ENCODE peak calls at places on chromosomes 2 and 18, in nine cellular contexts. O is T-helper 17 cell; X is stimulated activated CD8-positive, alpha-beta memory T cell treated with anti-CD3 and anti-CD28 coated beads, Interleukin-4, amount 100 ng/mL, for 4 hours; C is A172; Y is iris pigment epithelial cell; J is MV-4-11; Q is progenitor cell of endocrine pancreas; A is NCI-H460; B is glomerular endothelial cell. P is an unnamed sample.
A peak's percentile ranks its signal among the peaks of the same experiment; 100 is the strongest.

GRCh38 chr18:10228380-10228779 is 226.1 kb upstream of the APCDD1 start:
- DNase-seq in O (no peak), X (no peak), C (no peak), Y (no peak), J (no peak), Q (no peak), A (no peak), B (no peak), P (no peak)

GRCh38 chr2:197255550-197255949 is 55.0 kb downstream of the ANKRD44 start:
- DNase-seq in O (peak; percentile 59), X (peak; percentile 62), C (no peak), Y (peak; percentile 49), J (peak; percentile 95), Q (no peak), A (no peak), B (no peak), P (peak; percentile 75)

GRCh38 chr2:158973111-158973510 is 4.7 kb downstream of the TANC1 start:
- DNase-seq in O (no peak), X (no peak), C (no peak), Y (no peak), J (no peak), Q (no peak), A (no peak), B (no peak), P (no peak)

GRCh38 chr18:41783065-41783818 is 171.8 kb upstream of the PIK3C3 start:
- DNase-seq in O (no peak), X (no peak), C (no peak), Y (no peak), J (no peak), Q (no peak), A (no peak), B (no peak), P (no peak)

GRCh38 chr18:47932170-47932569 is 1.7 kb upstream of the SMAD2 start:
- DNase-seq in O (no peak), X (no peak), C (no peak), Y (no peak), J (no peak), Q (no peak), A (no peak), B (no peak), P (no peak)

GRCh38 chr2:231640646-231641111 is 48.0 kb downstream of the TEX44 start:
- DNase-seq in O (no peak), X (no peak), C (no peak), Y (no peak), J (peak; percentile 83), Q (no peak), A (no peak), B (no peak), P (peak; percentile 72)

GRCh38 chr18:5879479-5879882 is 15.8 kb downstream of the TMEM200C start:
- DNase-seq in O (no peak), X (no peak), C (peak; percentile 4), Y (peak; percentile 40), J (peak; percentile 21), Q (no peak), A (peak; percentile 21), B (no peak), P (no peak)

GRCh38 chr18:62345909-62346308 is 20.8 kb downstream of the TNFRSF11A start:
- DNase-seq in O (no peak), X (no peak), C (no peak), Y (no peak), J (no peak), Q (no peak), A (no peak), B (no peak), P (no peak)

GRCh38 chr2:32852821-32853220 is 93.9 kb upstream of the LTBP1 start:
- DNase-seq in O (no peak), X (no peak), C (no peak), Y (no peak), J (no peak), Q (no peak), A (no peak), B (no peak), P (no peak)

GRCh38 chr2:127103243-127104165 is 3.5 kb downstream of the BIN1 start:
- DNase-seq in O (no peak), X (no peak), C (no peak), Y (no peak), J (no peak), Q (no peak), A (no peak), B (no peak), P (no peak)

GRCh38 chr2:102449370-102449974 is 23.6 kb upstream of the SLC9A4 start:
- DNase-seq in O (peak; percentile 22), X (peak; percentile 24), C (peak; percentile 46), Y (peak; percentile 52), J (peak; percentile 28), Q (no peak), A (peak; percentile 34), B (no peak), P (no peak)

GRCh38 chr2:64352292-64352691 is 101.7 kb upstream of the LGALSL start:
- DNase-seq in O (no peak), X (no peak), C (no peak), Y (no peak), J (peak; percentile 10), Q (no peak), A (no peak), B (no peak), P (peak; percentile 41)

GRCh38 chr2:226185613-226186211 is 613.9 kb downstream of the IRS1 start:
- DNase-seq in O (no peak), X (no peak), C (peak; percentile 88), Y (peak; percentile 96), J (no peak), Q (no peak), A (peak; percentile 80), B (no peak), P (no peak)

GRCh38 chr2:60502123-60502522 is 51.3 kb downstream of the BCL11A start:
- DNase-seq in O (no peak), X (no peak), C (no peak), Y (no peak), J (no peak), Q (no peak), A (no peak), B (no peak), P (no peak)

GRCh38 chr2:102473020-102473419 is at the start of gene SLC9A4:
- DNase-seq in O (no peak), X (peak; percentile 17), C (peak; percentile 38), Y (peak; percentile 40), J (peak; percentile 31), Q (peak; percentile 42), A (peak; percentile 47), B (peak; percentile 12), P (no peak)

GRCh38 chr2:174716785-174717184 is 47.5 kb downstream of the CHRNA1 start:
- DNase-seq in O (no peak), X (no peak), C (no peak), Y (no peak), J (no peak), Q (no peak), A (no peak), B (no peak), P (no peak)

GRCh38 chr2:1584051-1584531 is 160.2 kb downstream of the PXDN start:
- DNase-seq in O (no peak), X (no peak), C (no peak), Y (no peak), J (no peak), Q (no peak), A (no peak), B (no peak), P (no peak)

GRCh38 chr2:138364554-138365162 is 136.9 kb upstream of the SPOPL start:
- DNase-seq in O (no peak), X (no peak), C (peak; percentile 5), Y (peak; percentile 60), J (no peak), Q (no peak), A (no peak), B (no peak), P (no peak)